ENCODE peak calls at places on chromosomes 11 and 22, in eight cellular contexts. I is AG09319, Q is uterus, T is astrocyte of the spinal cord, Y is GM23338, R is AG04449, L is AG09309, B is endodermal cell. C is an unnamed sample.

GRCh38 chr22:21931056-21931455 is 21.6 kb downstream of the PPM1F start:
- DNase-seq in I (no peak), Q (no peak), T (no peak), Y (no peak), R (no peak), L (no peak), B (no peak), C (no peak)

GRCh38 chr11:128522943-128523518 is 64.3 kb downstream of the ETS1 start:
- DNase-seq in I (no peak), Q (no peak), T (no peak), Y (no peak), R (no peak), L (no peak), B (no peak), C (no peak)

GRCh38 chr11:27282141-27282590 is 80.8 kb downstream of the CCDC34 start:
- DNase-seq in I (peak; percentile 95), Q (peak; percentile 23), T (peak; percentile 99), Y (no peak), R (peak; percentile 93), L (peak; percentile 78), B (no peak), C (no peak)

GRCh38 chr11:7651140-7651551 is 22.2 kb downstream of the CYB5R2 start:
- DNase-seq in I (no peak), Q (no peak), T (no peak), Y (no peak), R (no peak), L (no peak), B (peak; percentile 25), C (no peak)

GRCh38 chr11:68643576-68643975 is 40.8 kb upstream of the GAL start:
- DNase-seq in I (no peak), Q (no peak), T (peak; percentile 62), Y (no peak), R (no peak), L (no peak), B (no peak), C (no peak)

GRCh38 chr22:37230673-37231405 is 13.2 kb downstream of the RAC2 start:
- DNase-seq in I (no peak), Q (no peak), T (no peak), Y (no peak), R (no peak), L (no peak), B (peak; percentile 38), C (no peak)

GRCh38 chr11:93993747-93994146 is 27.4 kb upstream of the HEPHL1 start:
- DNase-seq in I (no peak), Q (no peak), T (peak; percentile 14), Y (no peak), R (no peak), L (no peak), B (no peak), C (no peak)

GRCh38 chr11:20024172-20024935 is 135.9 kb downstream of the DBX1 start:
- DNase-seq in I (no peak), Q (no peak), T (no peak), Y (no peak), R (no peak), L (no peak), B (peak; percentile 62), C (no peak)

GRCh38 chr11:9862981-9863380 is 199.1 kb downstream of the SWAP70 start:
- DNase-seq in I (no peak), Q (no peak), T (peak; percentile 77), Y (peak; percentile 53), R (no peak), L (peak; percentile 69), B (peak; percentile 57), C (no peak)

GRCh38 chr11:66020618-66021357 is 5.5 kb downstream of the CATSPER1 start:
- DNase-seq in I (no peak), Q (no peak), T (peak; percentile 70), Y (no peak), R (peak; percentile 34), L (no peak), B (no peak), C (no peak)

GRCh38 chr11:80432051-80432450 is 991.2 kb upstream of the TENM4 start:
- DNase-seq in I (no peak), Q (no peak), T (no peak), Y (no peak), R (no peak), L (no peak), B (no peak), C (no peak)

GRCh38 chr11:120326228-120326627 is 1.1 kb downstream of the TLCD5 start:
- DNase-seq in I (no peak), Q (no peak), T (peak; percentile 47), Y (no peak), R (no peak), L (peak; percentile 42), B (no peak), C (no peak)

GRCh38 chr22:36153756-36154155 is 6.8 kb downstream of the APOL3 start:
- DNase-seq in I (no peak), Q (no peak), T (no peak), Y (no peak), R (no peak), L (no peak), B (no peak), C (no peak)

GRCh38 chr11:111460752-111461305 is 51.4 kb downstream of the BTG4 start:
- DNase-seq in I (no peak), Q (no peak), T (peak; percentile 26), Y (no peak), R (peak; percentile 2), L (no peak), B (no peak), C (no peak)

DNA sequence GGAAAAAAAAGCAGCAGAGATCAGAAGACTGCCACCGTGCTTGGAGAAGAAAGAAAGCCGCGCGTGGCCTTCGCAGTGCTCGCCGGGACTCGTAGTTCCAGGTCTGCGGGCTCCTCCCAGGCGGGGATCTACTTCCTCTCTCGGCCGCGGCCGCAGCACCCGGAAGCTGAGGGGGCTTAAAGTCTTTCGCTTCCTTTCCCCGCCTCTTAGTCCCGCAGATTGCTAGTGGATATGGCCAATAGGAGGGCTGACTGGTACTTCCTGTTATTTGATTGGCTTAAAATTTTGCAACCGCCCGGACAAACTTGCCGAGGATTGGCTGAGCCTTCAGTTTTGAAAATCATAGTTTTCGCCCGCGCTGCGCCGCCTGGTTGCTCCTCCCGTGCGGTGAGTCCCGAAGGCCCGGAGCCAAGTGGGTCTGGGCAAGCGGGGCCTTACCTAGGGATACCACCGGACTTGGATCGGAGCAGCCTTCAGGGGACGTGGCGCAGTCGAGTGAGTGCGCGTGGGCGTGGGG is at the start of gene INCENP:
- DNase-seq in I (peak; percentile 92), Q (peak; percentile 98), T (peak; percentile 99), Y (peak; percentile 98), R (peak; percentile 94), L (peak; percentile 95), B (peak; percentile 99), C (peak; percentile 80)
- TF ChIP-seq CTCF in I (no peak), Q (no peak), T (no peak), Y (no peak), R (no peak), L (no peak), B (no peak), C (no peak)

GRCh38 chr11:71251761-71252433 is 480 bp downstream of the SHANK2 start:
- DNase-seq in I (no peak), Q (no peak), T (no peak), Y (peak; percentile 79), R (no peak), L (no peak), B (peak; percentile 89), C (peak; percentile 73)
- TF ChIP-seq CTCF in I (no peak), Q (no peak), T (peak; percentile 37), Y (peak; percentile 42), R (no peak), L (peak; percentile 4), B (peak; percentile 82), C (no peak)

GRCh38 chr11:115869131-115869530 is 364.9 kb upstream of the CADM1 start:
- DNase-seq in I (no peak), Q (no peak), T (no peak), Y (no peak), R (no peak), L (no peak), B (no peak), C (no peak)

GRCh38 chr11:115873813-115874212 is 369.6 kb upstream of the CADM1 start:
- DNase-seq in I (no peak), Q (no peak), T (no peak), Y (no peak), R (no peak), L (no peak), B (no peak), C (no peak)

GRCh38 chr11:115871161-115871750 is 367.0 kb upstream of the CADM1 start:
- DNase-seq in I (no peak), Q (no peak), T (no peak), Y (no peak), R (no peak), L (no peak), B (no peak), C (no peak)

GRCh38 chr11:115872418-115872817 is 368.2 kb upstream of the CADM1 start:
- DNase-seq in I (no peak), Q (no peak), T (no peak), Y (no peak), R (no peak), L (no peak), B (no peak), C (no peak)

DNA sequence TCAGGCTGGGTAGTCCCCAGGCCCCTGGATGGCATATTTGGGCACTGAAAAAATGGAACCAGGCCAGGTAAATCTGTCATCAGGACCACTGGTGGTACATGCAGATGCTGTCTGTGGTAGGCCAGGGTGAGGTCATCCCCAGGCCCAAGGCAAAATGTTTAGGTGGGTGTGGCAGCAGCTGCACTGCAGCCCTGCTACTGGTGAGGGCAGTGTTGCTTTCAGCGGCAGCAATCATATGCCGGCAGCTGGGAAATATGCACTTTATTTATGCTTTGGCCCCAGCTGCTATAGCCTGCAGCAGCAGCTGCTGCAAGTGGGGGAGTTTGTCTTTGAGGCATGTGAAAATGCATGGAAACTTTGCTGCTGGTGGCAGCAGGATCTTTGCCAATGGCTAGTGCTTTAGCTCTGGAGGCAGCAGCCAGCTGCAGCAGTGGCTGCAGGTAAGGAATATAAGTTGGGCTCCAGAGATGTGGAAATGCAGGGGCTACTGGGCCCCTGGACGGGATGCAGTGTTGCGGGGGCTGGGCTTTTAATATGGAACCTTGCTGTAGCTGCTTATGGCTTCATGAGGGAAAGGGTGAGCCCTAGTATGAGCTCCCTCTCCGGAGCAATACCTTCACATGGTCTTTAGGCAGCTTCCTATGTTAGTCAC is 365.7 kb upstream of the CADM1 start:
- DNase-seq in I (no peak), Q (no peak), T (peak; percentile 5), Y (peak; percentile 74), R (no peak), L (no peak), B (peak; percentile 89), C (no peak)
- TF ChIP-seq CTCF in I (no peak), Q (no peak), T (peak; percentile 58), Y (peak; percentile 65), R (peak; percentile 34), L (peak; percentile 62), B (peak; percentile 90), C (no peak)

DNA sequence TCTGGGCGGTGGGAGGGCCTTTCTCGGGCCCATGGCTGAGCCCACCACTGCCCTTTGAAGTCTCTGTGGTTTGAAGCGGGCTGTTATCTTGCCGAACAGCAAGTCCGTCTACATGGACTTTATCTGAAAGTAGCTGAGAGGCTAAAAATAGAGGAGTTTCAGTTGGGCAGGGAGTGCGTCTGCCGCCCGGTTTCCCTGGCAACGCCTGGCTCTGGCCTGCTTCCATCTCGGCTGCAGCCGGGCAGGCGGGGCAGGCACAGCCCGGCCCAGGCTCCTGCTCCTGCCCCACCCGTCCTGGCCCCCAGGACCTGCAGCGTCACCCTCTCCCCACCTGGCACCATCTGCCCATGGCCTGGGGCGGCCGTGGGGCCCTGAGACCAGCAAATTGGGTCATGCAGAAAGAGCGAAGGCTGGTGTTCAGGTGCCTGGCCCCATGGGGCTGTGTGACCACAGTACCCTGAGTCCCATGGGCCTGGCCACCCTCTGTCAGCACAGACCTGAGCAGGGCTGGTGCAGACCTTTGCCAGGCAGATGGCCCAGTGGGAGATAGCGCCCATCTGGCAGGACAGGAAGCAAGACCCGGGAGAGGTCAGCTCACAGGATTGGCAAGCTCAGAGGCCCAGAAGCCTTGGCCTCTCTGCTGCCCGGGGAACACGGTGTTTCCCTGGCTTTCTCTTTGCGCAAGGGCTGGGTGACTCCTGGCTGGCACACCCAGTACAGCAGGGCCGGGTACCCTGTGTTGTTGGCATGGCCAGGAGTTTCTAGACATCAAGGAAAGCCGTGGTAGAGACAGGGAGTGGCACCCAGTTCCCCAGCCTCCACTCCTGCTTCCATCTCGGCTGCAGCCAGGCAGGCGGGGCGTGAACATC is 79.1 kb upstream of the KCNQ1OT1 start:
- DNase-seq in I (peak; percentile 31), Q (peak; percentile 77), T (peak; percentile 68), Y (no peak), R (no peak), L (no peak), B (peak; percentile 35), C (peak; percentile 13)
- TF ChIP-seq CTCF in I (no peak), Q (peak; percentile 21), T (no peak), Y (no peak), R (no peak), L (no peak), B (no peak), C (no peak)

C was measured in activated B cell treated with CpG ODN at 0.5 μM for 24 hours.